ENCODE peak calls at places on chromosome 2, in eight cellular contexts. W, F, C, G, S, H, Y and V are unnamed samples. For H3K36me3, the result is how much of the 10 kb centered on the place peaks cover.

GRCh38 chr2:20542761-20543578 is 96.1 kb downstream of the RHOB start:
- DNase-seq in H (no peak), S (no peak), Y (no peak), G (no peak), C (no peak), F (no peak), W (no peak), V (no peak)

GRCh38 chr2:144511945-144512344 is 8.0 kb downstream of the ZEB2 start:
- DNase-seq in G (no peak), C (no peak), F (no peak), H (no peak), S (no peak), Y (no peak), W (no peak), V (no peak)

GRCh38 chr2:226207671-226208070 is 591.9 kb downstream of the IRS1 start:
- DNase-seq in W (no peak), G (no peak), C (no peak), Y (no peak), S (no peak), H (no peak), F (no peak), V (no peak)

GRCh38 chr2:19476347-19476746 is 117.9 kb upstream of the OSR1 start:
- DNase-seq in S (no peak), H (no peak), W (no peak), G (no peak), C (no peak), F (no peak), Y (no peak), V (no peak)

GRCh38 chr2:69385443-69386151 is 1.4 kb downstream of the GFPT1 start:
- DNase-seq in F (no peak), H (no peak), Y (peak), W (no peak), S (no peak), C (no peak), G (no peak), V (no peak)

GRCh38 chr2:1680222-1681016 is 63.9 kb downstream of the PXDN start:
- DNase-seq in C (no peak), Y (no peak), W (no peak), H (no peak), F (no peak), G (no peak), S (peak), V (no peak)

GRCh38 chr2:134133622-134134312 is 120.1 kb upstream of the MGAT5 start:
- DNase-seq in G (no peak), Y (no peak), F (no peak), H (no peak), C (no peak), W (no peak), S (no peak), V (no peak)

GRCh38 chr2:105357122-105357521 is 19.8 kb downstream of the C2orf49 start:
- DNase-seq in W (no peak), H (no peak), G (no peak), S (no peak), Y (no peak), F (no peak), C (no peak), V (no peak)

GRCh38 chr2:6975988-6976387 is 58.8 kb downstream of the RNF144A start:
- DNase-seq in F (peak), Y (no peak), C (no peak), W (no peak), G (no peak), H (no peak), S (peak), V (no peak)

GRCh38 chr2:200435379-200435778 is 74.5 kb downstream of the KCTD18 start:
- DNase-seq in H (no peak), G (no peak), S (no peak), Y (peak), W (no peak), C (no peak), F (no peak), V (no peak)

DNA sequence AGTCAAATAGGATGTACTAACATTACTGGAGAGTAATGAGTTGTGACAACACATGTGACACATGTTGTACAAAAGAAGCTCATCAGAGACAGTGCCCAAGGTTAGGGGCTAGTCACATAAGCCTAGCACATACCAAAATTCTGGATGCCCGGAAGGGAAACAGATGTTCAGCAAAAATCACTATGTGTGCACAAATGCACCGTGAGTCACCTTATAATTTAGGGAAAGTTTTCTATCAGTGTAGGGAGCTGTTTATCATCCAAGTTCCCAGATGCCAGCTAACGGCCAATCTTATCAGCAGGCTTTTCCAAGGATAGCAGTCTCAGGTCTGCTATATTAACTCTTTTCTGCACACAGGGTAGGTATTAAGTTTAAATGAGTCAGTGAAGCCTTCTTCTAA is 9.4 kb downstream of the TMEM237 start:
- DNase-seq in C (no peak), W (no peak), G (no peak), S (no peak), H (no peak), Y (peak), F (no peak), V (no peak)
- H3K36me3 ChIP-seq in C (under half), W (half or more), G (under half), S (under half), H (under half), Y (under half), F (under half), V (under half)

GRCh38 chr2:167052825-167053224 is 164.5 kb downstream of the XIRP2 start:
- DNase-seq in G (no peak), S (no peak), H (no peak), F (no peak), W (no peak), C (no peak), Y (peak), V (no peak)
- H3K36me3 ChIP-seq in G (under half), S (under half), H (under half), F (under half), W (under half), C (under half), Y (under half), V (under half)

DNA sequence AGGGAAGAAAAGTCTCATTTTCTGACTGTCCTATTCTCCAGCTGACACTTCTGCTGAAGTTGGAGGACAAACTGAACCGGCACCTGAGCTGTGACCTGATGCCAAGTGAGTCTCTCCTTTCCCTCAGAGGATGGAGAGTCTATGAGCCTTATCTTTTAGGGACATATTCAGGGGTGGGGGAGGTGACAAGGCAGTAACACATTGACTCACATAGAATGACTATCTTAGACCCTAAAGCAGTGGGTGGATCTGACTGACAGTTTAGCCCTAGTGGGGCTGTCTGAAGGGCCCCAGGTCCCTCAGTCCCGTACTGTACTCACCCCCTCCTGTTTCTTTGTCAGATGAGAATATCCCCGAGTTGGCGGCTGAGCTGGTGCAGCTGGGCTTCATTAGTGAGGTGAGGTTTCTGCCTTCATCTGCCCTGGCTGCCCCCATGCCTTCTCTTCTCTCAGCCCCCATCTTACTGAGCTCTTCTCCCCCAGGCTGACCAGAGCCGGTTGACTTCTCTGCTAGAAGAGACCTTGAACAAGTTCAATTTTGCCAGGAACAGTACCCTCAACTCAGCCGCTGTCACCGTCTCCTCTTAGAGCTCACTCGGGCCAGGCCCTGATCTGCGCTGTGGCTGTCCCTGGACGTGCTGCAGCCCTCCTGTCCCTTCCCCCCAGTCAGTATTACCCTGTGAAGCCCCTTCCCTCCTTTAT is 805 bp upstream of the KRTCAP3 start:
- DNase-seq in Y (no peak), G (no peak), S (no peak), F (no peak), W (no peak), C (no peak), H (no peak), V (no peak)
- H3K36me3 ChIP-seq in Y (under half), G (under half), S (half or more), F (under half), W (half or more), C (under half), H (under half), V (under half)

GRCh38 chr2:237637429-237638135 is 10.2 kb downstream of the LRRFIP1 start:
- DNase-seq in S (no peak), G (no peak), F (no peak), W (no peak), Y (peak), C (no peak), H (no peak), V (no peak)
- H3K36me3 ChIP-seq in S (under half), G (under half), F (under half), W (under half), Y (under half), C (under half), H (under half), V (under half)

GRCh38 chr2:117941693-117942092 is 72.2 kb downstream of the CCDC93 start:
- DNase-seq in H (no peak), Y (no peak), C (no peak), S (no peak), G (no peak), W (no peak), F (no peak), V (no peak)

GRCh38 chr2:117942958-117943672 is 70.8 kb downstream of the CCDC93 start:
- DNase-seq in H (no peak), W (no peak), Y (peak), F (no peak), C (no peak), S (no peak), G (no peak), V (no peak)

GRCh38 chr2:117938611-117939010 is 75.3 kb downstream of the CCDC93 start:
- DNase-seq in C (no peak), F (no peak), H (no peak), Y (no peak), W (no peak), S (no peak), G (no peak), V (no peak)

GRCh38 chr2:117942551-117942950 is 71.3 kb downstream of the CCDC93 start:
- DNase-seq in C (no peak), Y (no peak), S (no peak), G (no peak), H (no peak), F (no peak), W (no peak), V (no peak)

DNA sequence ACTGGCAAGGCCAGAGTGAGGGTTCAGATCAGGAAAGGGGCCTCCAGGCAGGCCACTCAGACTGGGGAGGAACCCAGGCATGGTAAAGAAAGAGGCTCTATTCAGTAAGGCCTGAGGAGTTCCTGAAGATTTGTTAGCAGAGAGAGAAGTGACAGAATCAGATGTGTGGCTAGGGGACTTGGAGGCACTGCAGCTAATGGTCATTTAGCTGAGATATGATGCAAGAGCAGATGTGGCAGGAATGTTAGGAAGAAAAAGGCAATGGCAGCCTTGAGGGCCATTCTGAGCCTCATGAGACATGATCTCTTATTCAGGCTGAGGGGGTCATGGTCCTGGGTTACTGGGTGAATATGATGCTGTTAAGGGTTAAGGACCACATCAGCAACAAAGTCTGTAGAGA is 73.4 kb downstream of the CCDC93 start:
- DNase-seq in Y (no peak), C (no peak), W (no peak), S (no peak), H (no peak), F (no peak), G (no peak), V (no peak)
- H3K36me3 ChIP-seq in Y (under half), C (under half), W (half or more), S (half or more), H (half or more), F (under half), G (under half), V (under half)

DNA sequence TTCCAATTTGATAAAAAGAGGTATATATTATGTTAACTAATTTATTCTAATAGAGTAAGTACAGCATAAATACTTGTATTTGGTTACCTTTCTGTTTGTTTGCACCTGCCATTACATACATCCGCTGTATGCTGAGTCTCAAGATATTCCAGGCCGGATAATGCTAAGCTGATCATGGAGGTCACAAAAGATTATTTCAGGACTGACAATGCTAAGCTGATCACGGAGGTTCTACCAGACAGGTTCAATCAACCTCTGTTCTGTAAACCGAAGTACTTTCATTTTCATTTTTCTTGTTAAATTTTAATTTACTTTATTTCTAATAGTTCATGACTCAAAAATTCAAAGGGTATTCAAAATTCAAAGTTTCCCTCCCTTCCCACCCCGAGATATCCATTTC is 31.1 kb downstream of the PNO1 start:
- DNase-seq in Y (no peak), H (no peak), C (no peak), S (no peak), F (no peak), W (no peak), G (no peak), V (no peak)
- H3K36me3 ChIP-seq in Y (under half), H (under half), C (under half), S (under half), F (under half), W (under half), G (under half), V (under half)

GRCh38 chr2:32502941-32503340 is 124.9 kb upstream of the TTC27 start:
- DNase-seq in Y (no peak), C (no peak), S (no peak), W (no peak), F (no peak), H (no peak), G (no peak), V (no peak)
- H3K36me3 ChIP-seq in Y (under half), C (under half), S (under half), W (under half), F (under half), H (half or more), G (under half), V (under half)

DNA sequence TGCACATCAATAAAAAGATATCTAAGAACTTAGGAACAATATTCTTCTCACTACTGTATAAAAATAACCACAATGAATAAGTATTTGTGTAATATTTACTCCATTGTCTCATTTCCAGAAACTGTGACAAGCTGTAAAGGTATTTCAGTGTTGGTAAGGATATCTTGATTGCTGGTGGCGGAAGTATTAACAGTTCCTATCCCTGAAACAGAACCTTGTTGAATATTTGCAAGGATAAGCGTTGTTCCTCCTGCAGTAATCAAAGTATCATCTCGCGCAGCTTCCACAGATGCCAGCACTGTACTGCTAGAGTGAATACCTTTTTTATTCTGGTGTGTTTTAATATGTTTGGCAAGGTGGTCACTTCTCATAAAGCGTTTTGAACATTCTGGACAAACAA is 55.3 kb downstream of the SP3 start:
- DNase-seq in Y (peak), H (no peak), C (no peak), W (no peak), F (no peak), G (no peak), S (no peak), V (no peak)
- H3K36me3 ChIP-seq in Y (under half), H (under half), C (under half), W (half or more), F (under half), G (under half), S (under half), V (under half)